ENCODE peak calls at places on chromosomes 2 and 18, in eight cellular contexts. D is left ventricle myocardium superior; C is T follicular helper cell; Q is A549; V is activated CD4-positive, CD25-positive, alpha-beta regulatory T cell treated with anti-CD3 and anti-CD28 coated beads, Interleukin-2, amount 50 U/mL, for 72 hours; U is A172; Z is fibroblast of lung; X is heart left ventricle. L is an unnamed sample.

GRCh38 chr2:227921648-227922047 is 50.2 kb downstream of the DAW1 start:
- DNase-seq in D (no peak), C (no peak), Q (no peak), V (no peak), U (no peak), Z (no peak), X (no peak), L (no peak)

GRCh38 chr18:78813156-78813555 is 166.5 kb upstream of the SALL3 start:
- DNase-seq in D (no peak), C (no peak), Q (no peak), V (no peak), U (no peak), Z (no peak), X (no peak), L (no peak)

GRCh38 chr18:7482342-7482741 is 84.8 kb upstream of the PTPRM start:
- DNase-seq in D (no peak), C (no peak), Q (no peak), V (no peak), U (no peak), Z (no peak), X (no peak), L (no peak)

GRCh38 chr18:79495591-79496071 is 99.9 kb downstream of the NFATC1 start:
- DNase-seq in D (peak), C (no peak), Q (no peak), V (no peak), U (no peak), Z (no peak), X (no peak), L (no peak)

GRCh38 chr2:175293195-175293594 is 111.7 kb upstream of the ATP5MC3 start:
- DNase-seq in D (no peak), C (no peak), Q (no peak), V (no peak), U (no peak), Z (no peak), X (no peak), L (no peak)

GRCh38 chr2:169923977-169924376 is 96.7 kb downstream of the UBR3 start:
- DNase-seq in D (no peak), C (no peak), Q (no peak), V (no peak), U (no peak), Z (no peak), X (no peak), L (no peak)

GRCh38 chr2:119873350-119874013 is 113.8 kb downstream of the PTPN4 start:
- DNase-seq in D (no peak), C (no peak), Q (no peak), V (no peak), U (no peak), Z (no peak), X (no peak), L (no peak)

GRCh38 chr2:241108271-241109209 is 6.5 kb upstream of the MTERF4 start:
- DNase-seq in D (no peak), C (no peak), Q (no peak), V (peak), U (no peak), Z (no peak), X (no peak), L (no peak)

GRCh38 chr2:173300458-173300857 is 54.2 kb upstream of the CDCA7 start:
- DNase-seq in D (no peak), C (no peak), Q (no peak), V (no peak), U (no peak), Z (no peak), X (no peak), L (no peak)

GRCh38 chr2:234991290-234991689 is 39.5 kb downstream of the SH3BP4 start:
- DNase-seq in D (no peak), C (no peak), Q (no peak), V (no peak), U (no peak), Z (no peak), X (no peak), L (no peak)

GRCh38 chr2:62270728-62271127 is 74.8 kb downstream of the B3GNT2 start:
- DNase-seq in D (peak), C (no peak), Q (no peak), V (no peak), U (no peak), Z (peak), X (peak), L (peak)

GRCh38 chr2:200756618-200757321 is 54.9 kb upstream of the BZW1 start:
- DNase-seq in D (no peak), C (no peak), Q (peak), V (no peak), U (peak), Z (peak), X (no peak), L (no peak)

GRCh38 chr2:33496150-33496549 is 19.7 kb downstream of the RASGRP3 start:
- DNase-seq in D (no peak), C (no peak), Q (no peak), V (no peak), U (peak), Z (peak), X (no peak), L (no peak)

GRCh38 chr18:7809455-7809854 is 242.3 kb downstream of the PTPRM start:
- DNase-seq in D (no peak), C (no peak), Q (no peak), V (no peak), U (no peak), Z (no peak), X (no peak), L (no peak)

GRCh38 chr18:24127735-24128134 is 11.1 kb upstream of the CABYR start:
- DNase-seq in D (no peak), C (no peak), Q (no peak), V (no peak), U (no peak), Z (no peak), X (no peak), L (no peak)

GRCh38 chr2:219057709-219058540 is 2.8 kb downstream of the IHH start:
- DNase-seq in D (peak), C (peak), Q (peak), V (peak), U (peak), Z (peak), X (peak), L (peak)

GRCh38 chr18:2082676-2083075 is 488.6 kb downstream of the METTL4 start:
- DNase-seq in D (no peak), C (no peak), Q (no peak), V (no peak), U (no peak), Z (no peak), X (no peak), L (no peak)

GRCh38 chr2:196955036-196955435 is 28.5 kb upstream of the PGAP1 start:
- DNase-seq in D (no peak), C (no peak), Q (no peak), V (no peak), U (no peak), Z (no peak), X (no peak), L (no peak)

GRCh38 chr18:3246636-3247242 is 862 bp upstream of the MYL12A start:
- DNase-seq in D (peak), C (no peak), Q (no peak), V (peak), U (no peak), Z (no peak), X (peak), L (peak)

GRCh38 chr2:159615936-159616733 is at the start of gene BAZ2B:
- DNase-seq in D (no peak), C (no peak), Q (peak), V (peak), U (peak), Z (peak), X (no peak), L (peak)

GRCh38 chr2:172624996-172625395 is 69.1 kb downstream of the PDK1 start:
- DNase-seq in D (no peak), C (no peak), Q (no peak), V (no peak), U (no peak), Z (no peak), X (no peak), L (no peak)